ENCODE peak calls at places on chromosomes 11 and 22, in seven cellular contexts. Y is OCI-LY7, H is PC-9, B is HCT116, V is GM23338, D is GM23248, X is MM.1S. U is an unnamed sample. For H3K9me2, the result is how much of the 10 kb centered on the place peaks cover.

GRCh38 chr11:113781682-113782081 is 2.1 kb downstream of the CLDN25 start:
- DNase-seq in Y (no peak), V (peak), B (no peak), X (no peak), D (no peak), H (peak), U (peak)

GRCh38 chr11:86120807-86121206 is 51.9 kb upstream of the PICALM start:
- DNase-seq in B (no peak), V (no peak), X (no peak), Y (no peak), H (no peak), D (no peak), U (no peak)

GRCh38 chr11:106086850-106087249 is 9.4 kb downstream of the AASDHPPT start:
- DNase-seq in V (no peak), Y (no peak), D (no peak), X (no peak), B (no peak), H (no peak), U (no peak)

GRCh38 chr22:39960791-39961746 is 872 bp downstream of the TMA7B start:
- DNase-seq in X (peak), D (peak), Y (no peak), H (no peak), V (no peak), B (no peak), U (peak)

GRCh38 chr11:14380125-14380936 is 21.3 kb upstream of the RRAS2 start:
- DNase-seq in H (no peak), V (no peak), B (no peak), D (no peak), X (no peak), Y (no peak), U (no peak)

GRCh38 chr11:30326911-30327310 is 4.0 kb downstream of the ARL14EP start:
- DNase-seq in B (no peak), Y (peak), X (no peak), V (no peak), H (no peak), D (no peak), U (no peak)

GRCh38 chr11:115503083-115503885 is 931 bp downstream of the CADM1 start:
- DNase-seq in H (no peak), B (no peak), V (peak), D (peak), X (peak), Y (peak), U (peak)

GRCh38 chr11:67266424-67267187 is at the start of gene GRK2:
- DNase-seq in D (peak), Y (peak), X (peak), H (no peak), V (peak), B (no peak), U (peak)

GRCh38 chr11:29627541-29627940 is 389.3 kb downstream of the KCNA4 start:
- DNase-seq in H (no peak), X (no peak), D (no peak), V (peak), B (no peak), Y (no peak), U (no peak)

GRCh38 chr11:4038973-4039372 is 55.6 kb upstream of the RRM1 start:
- DNase-seq in H (no peak), X (no peak), Y (no peak), V (no peak), D (peak), B (no peak), U (no peak)

GRCh38 chr11:131877246-131877645 is 506.8 kb downstream of the NTM start:
- DNase-seq in D (peak), V (no peak), X (no peak), B (no peak), Y (no peak), H (no peak), U (no peak)

GRCh38 chr22:35330258-35330861 is 30.7 kb downstream of the TOM1 start:
- DNase-seq in Y (peak), V (no peak), B (no peak), X (no peak), D (peak), H (peak), U (peak)

GRCh38 chr11:19792510-19792909 is 79.9 kb downstream of the NAV2 start:
- DNase-seq in B (no peak), V (no peak), X (no peak), D (no peak), H (no peak), Y (no peak), U (peak)

GRCh38 chr11:36361901-36362391 is 65.9 kb downstream of the PRR5L start:
- DNase-seq in Y (no peak), D (peak), V (peak), H (peak), B (no peak), X (no peak), U (peak)

GRCh38 chr11:35811783-35812182 is 132.1 kb upstream of the LDLRAD3 start:
- DNase-seq in B (no peak), H (no peak), V (no peak), X (no peak), D (no peak), Y (no peak), U (no peak)

GRCh38 chr11:15933896-15934625 is 422.3 kb downstream of the SOX6 start:
- DNase-seq in V (no peak), H (no peak), X (no peak), Y (no peak), B (no peak), D (no peak), U (no peak)

GRCh38 chr11:74678041-74678440 is 53.2 kb downstream of the CHRDL2 start:
- DNase-seq in H (no peak), B (no peak), D (no peak), V (no peak), X (no peak), Y (no peak), U (no peak)

GRCh38 chr22:32994046-32994827 is 63.9 kb downstream of the SYN3 start:
- DNase-seq in H (no peak), V (peak), Y (no peak), B (no peak), X (no peak), D (no peak), U (no peak)

GRCh38 chr22:32517488-32517887 is 42.9 kb downstream of the FBXO7 start:
- DNase-seq in V (no peak), B (no peak), D (no peak), H (no peak), Y (no peak), X (no peak), U (no peak)

GRCh38 chr11:34495724-34496377 is 17.7 kb downstream of the ELF5 start:
- DNase-seq in Y (no peak), V (no peak), D (peak), X (no peak), H (peak), B (peak), U (no peak)

GRCh38 chr11:47786373-47786772 is 19.2 kb upstream of the FNBP4 start:
- DNase-seq in Y (no peak), D (peak), V (no peak), H (no peak), B (no peak), X (no peak), U (no peak)

GRCh38 chr22:29202231-29203192 is 3.2 kb upstream of the EMID1 start:
- DNase-seq in Y (peak), V (peak), X (peak), D (no peak), H (no peak), B (no peak), U (no peak)

GRCh38 chr11:73991471-73992006 is 8.9 kb upstream of the UCP2 start:
- DNase-seq in Y (peak), D (no peak), X (peak), H (no peak), V (no peak), B (no peak), U (no peak)

GRCh38 chr11:102306048-102306575 is 11.2 kb upstream of the BIRC3 start:
- DNase-seq in Y (no peak), B (no peak), D (no peak), V (no peak), X (no peak), H (peak), U (peak)

GRCh38 chr11:14974723-14975587 is 2.8 kb upstream of the CALCA start:
- DNase-seq in X (peak), V (peak), B (peak), H (no peak), Y (peak), D (peak), U (peak)

GRCh38 chr11:7577226-7577882 is 63.6 kb downstream of the PPFIBP2 start:
- DNase-seq in Y (no peak), D (peak), V (no peak), X (no peak), H (no peak), B (no peak), U (peak)

GRCh38 chr22:38882480-38882879 is 10.5 kb upstream of the CBX6 start:
- DNase-seq in D (peak), H (peak), V (no peak), B (no peak), Y (no peak), X (no peak), U (no peak)

GRCh38 chr11:20589796-20590195 is 9.6 kb upstream of the SLC6A5 start:
- DNase-seq in V (no peak), B (no peak), D (no peak), Y (no peak), X (no peak), H (no peak), U (no peak)

GRCh38 chr11:65637794-65638317 is at the start of gene SIPA1:
- DNase-seq in X (peak), B (peak), D (peak), V (peak), H (peak), Y (peak), U (peak)

GRCh38 chr22:39017596-39018365 is 3.1 kb upstream of the APOBEC3D start:
- DNase-seq in H (no peak), X (no peak), B (no peak), D (no peak), Y (no peak), V (peak), U (no peak)

GRCh38 chr22:42114721-42115120 is 15.9 kb downstream of the CYP2D6 start:
- DNase-seq in Y (peak), V (peak), H (no peak), D (peak), X (no peak), B (peak), U (peak)

GRCh38 chr11:12103411-12104225 is 6.8 kb upstream of the MICAL2 start:
- DNase-seq in H (no peak), V (no peak), B (no peak), Y (no peak), D (no peak), X (no peak), U (no peak)

GRCh38 chr22:46845281-46846153 is 83.1 kb downstream of the TBC1D22A start:
- DNase-seq in H (no peak), B (no peak), D (peak), V (no peak), X (no peak), Y (no peak), U (no peak)

GRCh38 chr11:94445641-94446040 is 44.4 kb upstream of the GPR83 start:
- DNase-seq in V (no peak), B (no peak), H (no peak), X (no peak), D (no peak), Y (no peak), U (no peak)

GRCh38 chr22:43636086-43636485 is 176.0 kb downstream of the EFCAB6 start:
- DNase-seq in X (no peak), H (no peak), B (no peak), V (no peak), Y (no peak), D (no peak), U (no peak)

GRCh38 chr22:47357493-47357892 is 595.0 kb downstream of the TBC1D22A start:
- DNase-seq in B (no peak), V (no peak), Y (no peak), H (no peak), D (no peak), X (no peak), U (no peak)

GRCh38 chr11:838441-839279 is 3.7 kb downstream of the POLR2L start:
- DNase-seq in X (no peak), V (peak), H (no peak), Y (no peak), B (no peak), D (peak), U (no peak)

GRCh38 chr11:11513438-11513837 is 108.4 kb downstream of the GALNT18 start:
- DNase-seq in B (no peak), V (no peak), D (peak), H (no peak), X (no peak), Y (no peak), U (peak)

GRCh38 chr11:131353761-131354160 is 16.7 kb upstream of the NTM start:
- DNase-seq in D (no peak), V (no peak), H (no peak), X (no peak), B (no peak), Y (no peak), U (no peak)

GRCh38 chr22:45817705-45818104 is 146.1 kb downstream of the ATXN10 start:
- DNase-seq in Y (no peak), H (no peak), D (no peak), B (no peak), X (no peak), V (no peak), U (no peak)
- H3K9me2 ChIP-seq in Y (under half), H (under half), D (under half), B (under half), X (under half), V (under half), U (under half)

GRCh38 chr11:46327829-46328228 is 19.4 kb upstream of the DGKZ start:
- DNase-seq in X (no peak), H (no peak), V (no peak), D (peak), B (no peak), Y (no peak), U (no peak)
- H3K9me2 ChIP-seq in X (under half), H (under half), V (under half), D (under half), B (under half), Y (under half), U (under half)

GRCh38 chr11:72726266-72727220 is 25.7 kb downstream of the ARAP1 start:
- DNase-seq in H (no peak), V (no peak), D (no peak), X (no peak), B (no peak), Y (no peak), U (no peak)
- H3K9me2 ChIP-seq in H (under half), V (under half), D (under half), X (under half), B (under half), Y (under half), U (under half)

DNA sequence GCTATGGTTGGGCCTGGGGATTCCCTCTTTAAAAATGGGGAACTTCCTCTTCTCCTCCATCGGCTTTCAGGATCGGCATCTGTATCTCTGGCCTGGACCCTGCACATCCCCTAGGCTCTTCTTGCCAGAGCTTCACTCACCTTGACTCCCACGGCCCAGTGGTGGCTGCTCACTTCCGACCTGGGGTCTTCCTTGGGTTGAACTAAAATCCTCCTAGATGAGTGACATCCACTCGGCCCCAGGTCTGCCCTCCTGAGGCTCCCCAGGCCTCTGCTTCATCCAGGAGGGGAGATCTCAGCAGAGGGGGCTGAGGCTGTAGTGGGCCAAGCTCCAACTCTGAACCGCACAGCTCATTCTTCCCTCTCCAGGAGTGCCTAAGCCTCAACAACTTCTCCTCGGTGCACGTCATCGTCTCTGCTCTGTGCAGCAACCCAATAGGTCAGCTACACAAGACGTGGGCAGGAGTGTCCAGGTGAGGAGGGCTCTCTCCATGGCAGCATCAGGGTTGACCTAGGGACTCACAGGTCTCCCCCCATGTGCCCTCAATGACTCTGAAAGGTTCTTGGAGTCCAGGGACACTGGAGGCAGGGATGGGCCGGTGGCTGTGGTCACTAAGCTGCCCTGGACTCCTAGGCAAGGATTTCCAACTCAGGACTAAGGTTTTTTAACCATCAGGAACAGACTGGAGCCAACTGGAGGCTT is 3.3 kb downstream of the RGL4 start:
- DNase-seq in Y (no peak), X (no peak), H (no peak), V (no peak), D (no peak), B (no peak), U (no peak)
- H3K9me2 ChIP-seq in Y (under half), X (under half), H (under half), V (under half), D (under half), B (under half), U (under half)

U was measured in hepatocyte.